ENCODE peak calls at places on chromosomes 2 and 18, in six cellular contexts. One of them, this sample, is unnamed. For H3K4me1, the result is how much of the 10 kb centered on the place peaks cover.

GRCh38 chr2:127454595-127455565 is 36.7 kb downstream of the PROC start:
- DNase-seq in naive thymus-derived CD4-positive, alpha-beta T cell: no peak
- DNase-seq in IMR-90: no peak
- DNase-seq in NT2/D1: no peak
- DNase-seq in GM23248: no peak
- DNase-seq in Peyer's patch: no peak
- DNase-seq in this sample: peak

GRCh38 chr2:204152616-204153015 is 216.1 kb downstream of the ICOS start:
- DNase-seq in naive thymus-derived CD4-positive, alpha-beta T cell: no peak
- DNase-seq in IMR-90: no peak
- DNase-seq in NT2/D1: no peak
- DNase-seq in GM23248: peak
- DNase-seq in Peyer's patch: no peak
- DNase-seq in this sample: no peak

GRCh38 chr2:172248381-172249173 is 145.9 kb upstream of the DLX2 start:
- DNase-seq in naive thymus-derived CD4-positive, alpha-beta T cell: no peak
- DNase-seq in IMR-90: peak
- DNase-seq in NT2/D1: no peak
- DNase-seq in GM23248: peak
- DNase-seq in Peyer's patch: no peak
- DNase-seq in this sample: no peak

GRCh38 chr2:132797551-132797950 is 127.5 kb upstream of the LYPD1 start:
- DNase-seq in naive thymus-derived CD4-positive, alpha-beta T cell: no peak
- DNase-seq in IMR-90: peak
- DNase-seq in NT2/D1: no peak
- DNase-seq in GM23248: peak
- DNase-seq in Peyer's patch: no peak
- DNase-seq in this sample: no peak

GRCh38 chr2:11377915-11378649 is 33.6 kb upstream of the ROCK2 start:
- DNase-seq in naive thymus-derived CD4-positive, alpha-beta T cell: no peak
- DNase-seq in IMR-90: peak
- DNase-seq in NT2/D1: no peak
- DNase-seq in GM23248: no peak
- DNase-seq in Peyer's patch: peak
- DNase-seq in this sample: no peak

GRCh38 chr18:74804677-74805076 is 207.0 kb downstream of the ZNF407 start:
- DNase-seq in naive thymus-derived CD4-positive, alpha-beta T cell: no peak
- DNase-seq in IMR-90: no peak
- DNase-seq in NT2/D1: no peak
- DNase-seq in GM23248: no peak
- DNase-seq in Peyer's patch: no peak
- DNase-seq in this sample: no peak

GRCh38 chr2:17540813-17541513 is 467 bp downstream of the VSNL1 start:
- DNase-seq in naive thymus-derived CD4-positive, alpha-beta T cell: no peak
- DNase-seq in IMR-90: no peak
- DNase-seq in NT2/D1: no peak
- DNase-seq in GM23248: no peak
- DNase-seq in Peyer's patch: no peak
- DNase-seq in this sample: no peak

GRCh38 chr2:171553858-171554257 is 31.6 kb downstream of the CYBRD1 start:
- DNase-seq in naive thymus-derived CD4-positive, alpha-beta T cell: no peak
- DNase-seq in IMR-90: no peak
- DNase-seq in NT2/D1: no peak
- DNase-seq in GM23248: no peak
- DNase-seq in Peyer's patch: no peak
- DNase-seq in this sample: no peak

GRCh38 chr2:191866675-191867506 is 20.0 kb upstream of the CAVIN2 start:
- DNase-seq in naive thymus-derived CD4-positive, alpha-beta T cell: no peak
- DNase-seq in IMR-90: peak
- DNase-seq in NT2/D1: no peak
- DNase-seq in GM23248: peak
- DNase-seq in Peyer's patch: no peak
- DNase-seq in this sample: peak

GRCh38 chr2:239227661-239228371 is 173.0 kb downstream of the HDAC4 start:
- DNase-seq in naive thymus-derived CD4-positive, alpha-beta T cell: no peak
- DNase-seq in IMR-90: peak
- DNase-seq in NT2/D1: no peak
- DNase-seq in GM23248: peak
- DNase-seq in Peyer's patch: no peak
- DNase-seq in this sample: no peak

GRCh38 chr18:36711813-36712444 is 116.9 kb downstream of the TPGS2 start:
- DNase-seq in naive thymus-derived CD4-positive, alpha-beta T cell: no peak
- DNase-seq in IMR-90: peak
- DNase-seq in NT2/D1: no peak
- DNase-seq in GM23248: peak
- DNase-seq in Peyer's patch: no peak
- DNase-seq in this sample: no peak

GRCh38 chr2:163465440-163465839 is 270.4 kb downstream of the FIGN start:
- DNase-seq in naive thymus-derived CD4-positive, alpha-beta T cell: no peak
- DNase-seq in IMR-90: peak
- DNase-seq in NT2/D1: no peak
- DNase-seq in GM23248: no peak
- DNase-seq in Peyer's patch: no peak
- DNase-seq in this sample: no peak

GRCh38 chr2:185208261-185208660 is 530.3 kb upstream of the FSIP2 start:
- DNase-seq in naive thymus-derived CD4-positive, alpha-beta T cell: no peak
- DNase-seq in IMR-90: no peak
- DNase-seq in NT2/D1: peak
- DNase-seq in GM23248: no peak
- DNase-seq in Peyer's patch: no peak
- DNase-seq in this sample: peak

GRCh38 chr2:176613358-176614032 is 344.3 kb downstream of the MTX2 start:
- DNase-seq in naive thymus-derived CD4-positive, alpha-beta T cell: no peak
- DNase-seq in IMR-90: no peak
- DNase-seq in NT2/D1: no peak
- DNase-seq in GM23248: peak
- DNase-seq in Peyer's patch: no peak
- DNase-seq in this sample: no peak

GRCh38 chr2:239979243-239980023 is 45.7 kb downstream of the NDUFA10 start:
- DNase-seq in naive thymus-derived CD4-positive, alpha-beta T cell: no peak
- DNase-seq in IMR-90: no peak
- DNase-seq in NT2/D1: no peak
- DNase-seq in GM23248: peak
- DNase-seq in Peyer's patch: no peak
- DNase-seq in this sample: no peak

GRCh38 chr2:130877258-130877657 is 40.5 kb downstream of the ARHGEF4 start:
- DNase-seq in naive thymus-derived CD4-positive, alpha-beta T cell: no peak
- DNase-seq in IMR-90: no peak
- DNase-seq in NT2/D1: no peak
- DNase-seq in GM23248: no peak
- DNase-seq in Peyer's patch: no peak
- DNase-seq in this sample: no peak

GRCh38 chr2:76506538-76506937 is 795.8 kb upstream of the GCFC2 start:
- DNase-seq in naive thymus-derived CD4-positive, alpha-beta T cell: no peak
- DNase-seq in IMR-90: no peak
- DNase-seq in NT2/D1: no peak
- DNase-seq in GM23248: no peak
- DNase-seq in Peyer's patch: no peak
- DNase-seq in this sample: no peak

GRCh38 chr2:237144516-237144915 is 58.8 kb downstream of the COPS8 start:
- DNase-seq in naive thymus-derived CD4-positive, alpha-beta T cell: no peak
- DNase-seq in IMR-90: no peak
- DNase-seq in NT2/D1: no peak
- DNase-seq in GM23248: no peak
- DNase-seq in Peyer's patch: no peak
- DNase-seq in this sample: no peak

GRCh38 chr2:144519934-144520717 is at the start of gene ZEB2:
- DNase-seq in naive thymus-derived CD4-positive, alpha-beta T cell: no peak
- DNase-seq in IMR-90: peak
- DNase-seq in NT2/D1: no peak
- DNase-seq in GM23248: peak
- DNase-seq in Peyer's patch: peak
- DNase-seq in this sample: peak

GRCh38 chr2:40085786-40086185 is 306.7 kb upstream of the THUMPD2 start:
- DNase-seq in naive thymus-derived CD4-positive, alpha-beta T cell: no peak
- DNase-seq in IMR-90: no peak
- DNase-seq in NT2/D1: no peak
- DNase-seq in GM23248: no peak
- DNase-seq in Peyer's patch: no peak
- DNase-seq in this sample: no peak

GRCh38 chr18:12086677-12087482 is 6.8 kb upstream of the ANKRD62 start:
- DNase-seq in naive thymus-derived CD4-positive, alpha-beta T cell: no peak
- DNase-seq in IMR-90: no peak
- DNase-seq in NT2/D1: no peak
- DNase-seq in GM23248: no peak
- DNase-seq in Peyer's patch: no peak
- DNase-seq in this sample: no peak

GRCh38 chr2:159101755-159102489 is 133.5 kb downstream of the TANC1 start:
- DNase-seq in naive thymus-derived CD4-positive, alpha-beta T cell: no peak
- DNase-seq in IMR-90: no peak
- DNase-seq in NT2/D1: no peak
- DNase-seq in GM23248: no peak
- DNase-seq in Peyer's patch: no peak
- DNase-seq in this sample: no peak

GRCh38 chr2:181253438-181253837 is 203.7 kb upstream of the ITGA4 start:
- DNase-seq in naive thymus-derived CD4-positive, alpha-beta T cell: no peak
- DNase-seq in IMR-90: no peak
- DNase-seq in NT2/D1: no peak
- DNase-seq in GM23248: no peak
- DNase-seq in Peyer's patch: no peak
- DNase-seq in this sample: no peak

GRCh38 chr2:229836847-229837246 is 85.0 kb downstream of the TRIP12 start:
- DNase-seq in naive thymus-derived CD4-positive, alpha-beta T cell: no peak
- DNase-seq in IMR-90: no peak
- DNase-seq in NT2/D1: no peak
- DNase-seq in GM23248: no peak
- DNase-seq in Peyer's patch: no peak
- DNase-seq in this sample: no peak

GRCh38 chr2:241218131-241219029 is 29.9 kb downstream of the ANO7 start:
- DNase-seq in naive thymus-derived CD4-positive, alpha-beta T cell: peak
- DNase-seq in IMR-90: peak
- DNase-seq in NT2/D1: peak
- DNase-seq in GM23248: peak
- DNase-seq in Peyer's patch: peak
- DNase-seq in this sample: peak

GRCh38 chr2:219492575-219492974 is 6.1 kb upstream of the GMPPA start:
- DNase-seq in naive thymus-derived CD4-positive, alpha-beta T cell: no peak
- DNase-seq in IMR-90: no peak
- DNase-seq in NT2/D1: no peak
- DNase-seq in GM23248: no peak
- DNase-seq in Peyer's patch: no peak
- DNase-seq in this sample: no peak

GRCh38 chr2:152513681-152514080 is 178.7 kb downstream of the FMNL2 start:
- DNase-seq in naive thymus-derived CD4-positive, alpha-beta T cell: no peak
- DNase-seq in IMR-90: peak
- DNase-seq in NT2/D1: no peak
- DNase-seq in GM23248: peak
- DNase-seq in Peyer's patch: no peak
- DNase-seq in this sample: no peak

GRCh38 chr2:54298511-54298910 is 42.5 kb upstream of the TSPYL6 start:
- DNase-seq in naive thymus-derived CD4-positive, alpha-beta T cell: no peak
- DNase-seq in IMR-90: no peak
- DNase-seq in NT2/D1: no peak
- DNase-seq in GM23248: no peak
- DNase-seq in Peyer's patch: no peak
- DNase-seq in this sample: no peak

GRCh38 chr2:227406177-227407031 is 18.7 kb upstream of the SCYGR1 start:
- DNase-seq in naive thymus-derived CD4-positive, alpha-beta T cell: peak
- DNase-seq in IMR-90: peak
- DNase-seq in NT2/D1: peak
- DNase-seq in GM23248: peak
- DNase-seq in Peyer's patch: no peak
- DNase-seq in this sample: peak

GRCh38 chr18:74942319-74942910 is 266.5 kb downstream of the PTGR3 start:
- DNase-seq in naive thymus-derived CD4-positive, alpha-beta T cell: peak
- DNase-seq in IMR-90: peak
- DNase-seq in NT2/D1: no peak
- DNase-seq in GM23248: no peak
- DNase-seq in Peyer's patch: no peak
- DNase-seq in this sample: no peak

GRCh38 chr2:179991344-179991743 is 15.8 kb downstream of the CWC22 start:
- DNase-seq in naive thymus-derived CD4-positive, alpha-beta T cell: no peak
- DNase-seq in IMR-90: no peak
- DNase-seq in NT2/D1: no peak
- DNase-seq in GM23248: peak
- DNase-seq in Peyer's patch: no peak
- DNase-seq in this sample: no peak

GRCh38 chr2:165793161-165793778 is 777 bp downstream of the GALNT3 start:
- DNase-seq in naive thymus-derived CD4-positive, alpha-beta T cell: no peak
- DNase-seq in IMR-90: no peak
- DNase-seq in NT2/D1: no peak
- DNase-seq in GM23248: peak
- DNase-seq in Peyer's patch: peak
- DNase-seq in this sample: no peak

GRCh38 chr2:203871371-203871983 is 3.9 kb downstream of the CTLA4 start:
- DNase-seq in naive thymus-derived CD4-positive, alpha-beta T cell: no peak
- DNase-seq in IMR-90: no peak
- DNase-seq in NT2/D1: no peak
- DNase-seq in GM23248: no peak
- DNase-seq in Peyer's patch: no peak
- DNase-seq in this sample: no peak

GRCh38 chr2:169301596-169302330 is 60.6 kb downstream of the LRP2 start:
- DNase-seq in naive thymus-derived CD4-positive, alpha-beta T cell: no peak
- DNase-seq in IMR-90: no peak
- DNase-seq in NT2/D1: peak
- DNase-seq in GM23248: no peak
- DNase-seq in Peyer's patch: no peak
- DNase-seq in this sample: peak

GRCh38 chr2:160270571-160271113 is 70.6 kb upstream of the ITGB6 start:
- DNase-seq in naive thymus-derived CD4-positive, alpha-beta T cell: peak
- DNase-seq in IMR-90: no peak
- DNase-seq in NT2/D1: no peak
- DNase-seq in GM23248: peak
- DNase-seq in Peyer's patch: no peak
- DNase-seq in this sample: no peak
- H3K4me3 ChIP-seq in naive thymus-derived CD4-positive, alpha-beta T cell: no peak
- H3K4me3 ChIP-seq in IMR-90: peak
- H3K4me3 ChIP-seq in NT2/D1: peak
- H3K4me3 ChIP-seq in GM23248: peak
- H3K4me3 ChIP-seq in Peyer's patch: peak
- H3K4me3 ChIP-seq in this sample: no peak

GRCh38 chr2:72952110-72952823 is 34.9 kb downstream of the EMX1 start:
- DNase-seq in naive thymus-derived CD4-positive, alpha-beta T cell: no peak
- DNase-seq in IMR-90: no peak
- DNase-seq in NT2/D1: no peak
- DNase-seq in GM23248: no peak
- DNase-seq in Peyer's patch: no peak
- DNase-seq in this sample: no peak
- H3K4me1 ChIP-seq in naive thymus-derived CD4-positive, alpha-beta T cell: under half
- H3K4me1 ChIP-seq in IMR-90: under half
- H3K4me1 ChIP-seq in NT2/D1: under half
- H3K4me1 ChIP-seq in GM23248: under half
- H3K4me1 ChIP-seq in Peyer's patch: under half
- H3K4me1 ChIP-seq in this sample: under half

DNA sequence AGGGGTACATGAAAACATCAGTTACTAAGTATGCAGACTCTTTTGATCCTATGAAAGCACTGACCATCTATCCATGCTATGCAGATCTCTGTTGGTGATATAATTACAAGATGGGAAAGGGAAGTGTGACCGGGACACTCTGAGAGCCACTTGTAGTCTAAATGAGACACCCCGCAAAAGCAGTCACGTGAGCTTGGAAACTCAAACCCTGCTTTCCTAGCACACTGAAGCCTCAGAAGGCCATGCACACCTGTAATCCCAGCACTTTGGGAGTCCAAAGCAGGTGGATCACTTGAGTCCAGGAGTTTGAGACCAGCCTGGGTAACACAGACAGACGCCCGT is 137.5 kb downstream of the INO80D start:
- DNase-seq in naive thymus-derived CD4-positive, alpha-beta T cell: no peak
- DNase-seq in IMR-90: no peak
- DNase-seq in NT2/D1: no peak
- DNase-seq in GM23248: no peak
- DNase-seq in Peyer's patch: no peak
- DNase-seq in this sample: no peak
- H3K4me3 ChIP-seq in naive thymus-derived CD4-positive, alpha-beta T cell: no peak
- H3K4me3 ChIP-seq in IMR-90: no peak
- H3K4me3 ChIP-seq in NT2/D1: no peak
- H3K4me3 ChIP-seq in GM23248: peak
- H3K4me3 ChIP-seq in Peyer's patch: no peak
- H3K4me3 ChIP-seq in this sample: no peak

GRCh38 chr2:86037141-86037794 is 68.4 kb downstream of the POLR1A start:
- DNase-seq in naive thymus-derived CD4-positive, alpha-beta T cell: peak
- DNase-seq in IMR-90: peak
- DNase-seq in NT2/D1: no peak
- DNase-seq in GM23248: peak
- DNase-seq in Peyer's patch: peak
- DNase-seq in this sample: no peak
- H3K4me1 ChIP-seq in naive thymus-derived CD4-positive, alpha-beta T cell: half or more
- H3K4me1 ChIP-seq in IMR-90: under half
- H3K4me1 ChIP-seq in NT2/D1: under half
- H3K4me1 ChIP-seq in GM23248: under half
- H3K4me1 ChIP-seq in Peyer's patch: under half
- H3K4me1 ChIP-seq in this sample: under half

This sample was measured in HAP-1.